ENCODE peak calls at places on chromosomes 1 and 21, in nine cellular contexts. V, X, G, J, L, F, W, Q and Y are unnamed samples.

GRCh38 chr21:15224346-15225086 is 159.7 kb upstream of the NRIP1 start:
- DNase-seq in V (peak; percentile 97), X (no peak), G (no peak), J (peak; percentile 98), L (peak; percentile 27), F (no peak), W (no peak), Q (no peak), Y (peak; percentile 3)

GRCh38 chr21:29406385-29406784 is 107.7 kb downstream of the BACH1 start:
- DNase-seq in V (no peak), X (no peak), G (no peak), J (no peak), L (no peak), F (no peak), W (no peak), Q (no peak), Y (no peak)

GRCh38 chr21:36325373-36326010 is 5.5 kb downstream of the MORC3 start:
- DNase-seq in V (peak; percentile 77), X (no peak), G (no peak), J (peak; percentile 48), L (no peak), F (no peak), W (no peak), Q (no peak), Y (no peak)

GRCh38 chr1:113805256-113805531 is 7.1 kb downstream of the RSBN1 start:
- DNase-seq in V (no peak), X (no peak), G (no peak), J (no peak), L (no peak), F (no peak), W (no peak), Q (no peak), Y (no peak)

GRCh38 chr1:223727541-223727940 is 15.2 kb downstream of the CAPN2 start:
- DNase-seq in V (no peak), X (no peak), G (no peak), J (no peak), L (no peak), F (no peak), W (no peak), Q (no peak), Y (no peak)

GRCh38 chr21:45998276-45998701 is 16.7 kb downstream of the COL6A1 start:
- DNase-seq in V (no peak), X (no peak), G (no peak), J (no peak), L (no peak), F (peak; percentile 40), W (peak; percentile 41), Q (no peak), Y (no peak)

GRCh38 chr1:207713529-207713928 is 38.3 kb upstream of the CD46 start:
- DNase-seq in V (no peak), X (peak; percentile 12), G (no peak), J (no peak), L (no peak), F (no peak), W (no peak), Q (no peak), Y (no peak)

GRCh38 chr1:181497870-181498269 is 14.6 kb downstream of the CACNA1E start:
- DNase-seq in V (no peak), X (no peak), G (no peak), J (no peak), L (no peak), F (no peak), W (no peak), Q (no peak), Y (no peak)

GRCh38 chr21:44965251-44966022 is 25.6 kb downstream of the SLX9 start:
- DNase-seq in V (peak; percentile 22), X (no peak), G (no peak), J (peak; percentile 38), L (no peak), F (no peak), W (peak; percentile 71), Q (no peak), Y (peak; percentile 20)

GRCh38 chr1:201653238-201653637 is 114.3 kb downstream of the NAV1 start:
- DNase-seq in V (no peak), X (no peak), G (no peak), J (no peak), L (no peak), F (no peak), W (no peak), Q (no peak), Y (no peak)

GRCh38 chr1:223836586-223836985 is 9.2 kb downstream of the TP53BP2 start:
- DNase-seq in V (no peak), X (no peak), G (no peak), J (no peak), L (no peak), F (no peak), W (no peak), Q (no peak), Y (no peak)

GRCh38 chr1:170267317-170267716 is 121.6 kb downstream of the NTMT2 start:
- DNase-seq in V (peak; percentile 20), X (no peak), G (no peak), J (peak; percentile 45), L (no peak), F (no peak), W (no peak), Q (no peak), Y (no peak)

GRCh38 chr1:93602101-93602500 is 79.5 kb downstream of the BCAR3 start:
- DNase-seq in V (no peak), X (no peak), G (no peak), J (no peak), L (no peak), F (peak; percentile 27), W (no peak), Q (no peak), Y (no peak)

GRCh38 chr1:16458801-16459200 is 18.3 kb downstream of the NECAP2 start:
- DNase-seq in V (no peak), X (no peak), G (no peak), J (no peak), L (no peak), F (no peak), W (no peak), Q (no peak), Y (no peak)

GRCh38 chr1:180268556-180269044 is 38.5 kb downstream of the LHX4 start:
- DNase-seq in V (no peak), X (no peak), G (no peak), J (no peak), L (no peak), F (no peak), W (no peak), Q (no peak), Y (no peak)

GRCh38 chr1:85289207-85289847 is 12.9 kb upstream of the BCL10 start:
- DNase-seq in V (peak; percentile 97), X (no peak), G (no peak), J (peak; percentile 94), L (peak; percentile 68), F (no peak), W (no peak), Q (no peak), Y (peak; percentile 61)

GRCh38 chr1:206708058-206708457 is 23.4 kb downstream of the MAPKAPK2 start:
- DNase-seq in V (no peak), X (no peak), G (no peak), J (no peak), L (no peak), F (no peak), W (no peak), Q (no peak), Y (no peak)

GRCh38 chr1:164673584-164674214 is 114.7 kb downstream of the PBX1 start:
- DNase-seq in V (peak; percentile 21), X (no peak), G (no peak), J (peak; percentile 22), L (no peak), F (no peak), W (no peak), Q (no peak), Y (no peak)

GRCh38 chr1:66778969-66779368 is 22.1 kb downstream of the INSL5 start:
- DNase-seq in V (peak; percentile 57), X (no peak), G (no peak), J (no peak), L (no peak), F (no peak), W (no peak), Q (no peak), Y (peak; percentile 4)

GRCh38 chr1:88935522-88936222 is 44.3 kb upstream of the GTF2B start:
- DNase-seq in V (peak; percentile 54), X (peak; percentile 39), G (no peak), J (peak; percentile 64), L (no peak), F (no peak), W (no peak), Q (no peak), Y (peak; percentile 11)

GRCh38 chr1:205811660-205812059 is 1.3 kb downstream of the SLC41A1 start:
- DNase-seq in V (peak; percentile 42), X (no peak), G (no peak), J (no peak), L (no peak), F (no peak), W (no peak), Q (no peak), Y (no peak)

GRCh38 chr1:9438431-9439073 is 100.7 kb upstream of the SLC25A33 start:
- DNase-seq in V (peak; percentile 87), X (no peak), G (no peak), J (peak; percentile 96), L (no peak), F (peak; percentile 80), W (no peak), Q (no peak), Y (peak; percentile 48)

GRCh38 chr1:162168261-162168660 is 98.8 kb downstream of the NOS1AP start:
- DNase-seq in V (no peak), X (no peak), G (no peak), J (no peak), L (no peak), F (no peak), W (no peak), Q (peak; percentile 23), Y (no peak)

GRCh38 chr1:24586970-24587820 is 31.3 kb downstream of the NCMAP start:
- DNase-seq in V (peak; percentile 72), X (peak; percentile 82), G (peak; percentile 39), J (peak; percentile 69), L (no peak), F (no peak), W (peak; percentile 71), Q (peak; percentile 0), Y (peak; percentile 14)

GRCh38 chr1:150873521-150873920 is 2.9 kb downstream of the ARNT start:
- DNase-seq in V (no peak), X (no peak), G (no peak), J (no peak), L (no peak), F (no peak), W (no peak), Q (no peak), Y (no peak)

GRCh38 chr1:231058416-231059109 is 18.5 kb upstream of the FAM89A start:
- DNase-seq in V (no peak), X (no peak), G (no peak), J (no peak), L (no peak), F (no peak), W (no peak), Q (no peak), Y (no peak)

GRCh38 chr1:5686925-5687706 is 305.1 kb downstream of the NPHP4 start:
- DNase-seq in V (no peak), X (no peak), G (no peak), J (no peak), L (no peak), F (no peak), W (no peak), Q (no peak), Y (no peak)

GRCh38 chr21:36664678-36665022 is 34.3 kb upstream of the SIM2 start:
- DNase-seq in V (no peak), X (no peak), G (no peak), J (no peak), L (no peak), F (no peak), W (no peak), Q (no peak), Y (no peak)

GRCh38 chr1:101115112-101115511 is 89.5 kb upstream of the DPH5 start:
- DNase-seq in V (peak; percentile 20), X (no peak), G (no peak), J (no peak), L (no peak), F (no peak), W (no peak), Q (no peak), Y (no peak)

GRCh38 chr1:24756395-24756794 is 11.1 kb downstream of the CLIC4 start:
- DNase-seq in V (no peak), X (no peak), G (no peak), J (no peak), L (no peak), F (no peak), W (no peak), Q (no peak), Y (no peak)

GRCh38 chr1:219317762-219318353 is 144.2 kb downstream of the LYPLAL1 start:
- DNase-seq in V (no peak), X (no peak), G (no peak), J (peak; percentile 47), L (no peak), F (no peak), W (no peak), Q (no peak), Y (no peak)